ENCODE peak calls at places on chromosomes 13 and 19, in nine cellular contexts. N is testis, P is adrenal gland, V is Panc1, F is left lung, U is RWPE1, Q is foreskin fibroblast, T is ascending aorta, O is WTC11. L is an unnamed sample.

GRCh38 chr19:11265785-11266236 is 3.5 kb upstream of the DOCK6 start:
- DNase-seq in P (no peak), U (peak; percentile 90), F (peak; percentile 69), T (no peak), O (no peak), V (no peak), Q (peak; percentile 81), N (no peak), L (no peak)

GRCh38 chr19:31344403-31344802 is 4.8 kb downstream of the TSHZ3 start:
- DNase-seq in Q (no peak), N (no peak), T (no peak), V (no peak), U (no peak), F (no peak), P (no peak), O (no peak), L (no peak)

GRCh38 chr13:46101488-46102289 is 3.1 kb downstream of the CPB2 start:
- DNase-seq in Q (no peak), U (no peak), T (no peak), O (no peak), P (peak; percentile 32), N (no peak), F (no peak), V (no peak), L (no peak)

GRCh38 chr13:106156468-106156867 is 379.0 kb downstream of the EFNB2 start:
- DNase-seq in Q (peak; percentile 97), O (no peak), T (no peak), N (no peak), U (peak; percentile 86), F (no peak), P (no peak), V (no peak), L (no peak)

GRCh38 chr19:41706741-41707501 is 1.5 kb upstream of the CEACAM5 start:
- DNase-seq in O (peak; percentile 88), N (peak; percentile 48), V (peak; percentile 43), Q (peak; percentile 32), P (peak; percentile 21), U (peak; percentile 69), T (no peak), F (peak; percentile 64), L (peak; percentile 72)

GRCh38 chr13:58343081-58343480 is 711.5 kb downstream of the PCDH17 start:
- DNase-seq in T (no peak), U (no peak), Q (no peak), O (no peak), F (no peak), V (no peak), P (no peak), N (no peak), L (no peak)

GRCh38 chr13:60612593-60612992 is 215.6 kb downstream of the TDRD3 start:
- DNase-seq in T (no peak), U (no peak), N (no peak), V (no peak), P (no peak), O (no peak), Q (no peak), F (no peak), L (no peak)

GRCh38 chr13:42094641-42095040 is 46.2 kb downstream of the DGKH start:
- DNase-seq in P (no peak), Q (no peak), V (no peak), U (no peak), N (no peak), T (no peak), O (no peak), F (no peak), L (no peak)

GRCh38 chr13:110409581-110409992 is 102.5 kb downstream of the COL4A2 start:
- DNase-seq in O (no peak), N (no peak), P (peak; percentile 50), Q (peak; percentile 85), T (no peak), V (no peak), F (no peak), U (no peak), L (no peak)

GRCh38 chr19:43905897-43906296 is 29.2 kb downstream of the ZNF45 start:
- DNase-seq in T (no peak), N (no peak), U (no peak), P (no peak), F (no peak), Q (no peak), V (no peak), O (no peak), L (no peak)

GRCh38 chr13:59946924-59947323 is 216.8 kb downstream of the DIAPH3 start:
- DNase-seq in T (no peak), P (no peak), V (no peak), U (no peak), N (no peak), F (no peak), Q (peak; percentile 65), O (no peak), L (no peak)

GRCh38 chr13:36154567-36155231 is 23.5 kb upstream of the DCLK1 start:
- DNase-seq in F (no peak), Q (peak; percentile 48), P (no peak), N (peak; percentile 15), O (peak; percentile 62), U (no peak), T (no peak), V (no peak), L (no peak)

GRCh38 chr19:49666120-49666444 is 349 bp downstream of the BCL2L12 start:
- DNase-seq in O (peak; percentile 60), V (no peak), Q (no peak), U (peak; percentile 50), P (no peak), N (no peak), F (no peak), T (no peak), L (no peak)

GRCh38 chr19:42352216-42352892 is 26.9 kb downstream of the MEGF8 start:
- DNase-seq in F (no peak), U (no peak), T (no peak), N (no peak), Q (no peak), V (no peak), P (no peak), O (no peak), L (no peak)

GRCh38 chr19:4069331-4069959 is 2.7 kb upstream of the ZBTB7A start:
- DNase-seq in Q (no peak), T (no peak), P (no peak), V (no peak), U (no peak), F (no peak), N (no peak), O (no peak), L (peak; percentile 79)

GRCh38 chr19:14606627-14607026 is 23.7 kb downstream of the CLEC17A start:
- DNase-seq in U (no peak), P (no peak), T (no peak), F (no peak), O (no peak), Q (no peak), N (no peak), V (no peak), L (no peak)

GRCh38 chr19:14599548-14600147 is 16.8 kb downstream of the CLEC17A start:
- DNase-seq in F (no peak), Q (no peak), O (no peak), P (no peak), T (no peak), V (no peak), N (no peak), U (no peak), L (no peak)

DNA sequence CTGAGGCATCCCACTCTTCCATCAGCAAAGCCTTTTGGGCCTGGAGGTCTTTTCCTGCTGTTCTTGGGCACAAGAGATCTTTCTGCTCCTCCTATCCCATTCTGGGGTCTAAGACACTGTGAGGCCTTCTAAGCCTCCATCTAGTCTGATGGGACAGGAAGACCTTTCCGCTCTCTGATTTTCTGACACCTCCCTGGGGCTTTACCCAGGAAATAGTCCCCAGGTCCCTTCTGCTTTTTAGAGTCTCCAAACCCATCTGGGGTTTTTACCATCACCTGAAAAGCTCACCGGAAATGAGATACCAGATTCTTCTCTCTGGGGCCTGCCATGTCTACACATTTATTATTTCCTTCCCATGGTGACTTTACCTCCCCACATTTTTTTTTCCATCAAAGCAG is 21.1 kb downstream of the CLEC17A start:
- DNase-seq in V (no peak), F (no peak), U (no peak), P (no peak), O (no peak), Q (no peak), T (no peak), N (no peak), L (no peak)
- TF ChIP-seq CTCF in V (no peak), F (no peak), U (no peak), P (no peak), O (no peak), Q (no peak), T (no peak), N (no peak), L (no peak)

GRCh38 chr19:2246801-2247361 is 2.2 kb upstream of the AMH start:
- DNase-seq in N (peak; percentile 81), P (no peak), F (no peak), T (no peak), V (no peak), O (no peak), U (no peak), Q (peak; percentile 82), L (no peak)
- TF ChIP-seq CTCF in N (no peak), P (no peak), F (no peak), T (no peak), V (no peak), O (no peak), U (no peak), Q (no peak), L (no peak)

DNA sequence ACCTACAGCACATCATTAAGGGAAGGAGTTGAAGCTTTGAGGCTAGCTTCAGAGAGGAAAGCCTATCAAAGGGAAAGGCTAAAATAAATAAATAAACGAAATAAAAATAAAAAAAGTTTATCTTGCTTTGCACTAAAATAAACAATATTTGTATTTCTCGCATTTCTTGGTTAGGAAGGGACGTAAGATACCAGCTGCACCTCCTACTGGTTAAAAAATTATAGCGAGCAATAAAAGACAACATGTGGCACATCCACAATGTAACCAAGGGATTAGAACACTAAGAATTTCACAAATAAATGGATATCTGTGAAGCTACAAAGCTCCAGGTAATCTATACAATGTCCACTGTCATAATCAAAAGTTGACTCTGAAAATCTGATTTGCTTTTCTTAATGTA is 194.5 kb downstream of the DACH1 start:
- DNase-seq in Q (no peak), N (no peak), T (no peak), F (no peak), U (no peak), V (no peak), P (no peak), O (no peak), L (no peak)
- TF ChIP-seq CTCF in Q (no peak), N (no peak), T (no peak), F (no peak), U (no peak), V (no peak), P (no peak), O (no peak), L (no peak)

GRCh38 chr19:50877338-50877737 is 4.1 kb downstream of the KLK2 start:
- DNase-seq in V (no peak), N (no peak), T (no peak), P (no peak), Q (no peak), U (no peak), O (peak; percentile 24), F (no peak), L (no peak)
- TF ChIP-seq CTCF in V (no peak), N (no peak), T (no peak), P (no peak), Q (no peak), U (no peak), O (no peak), F (no peak), L (no peak)

DNA sequence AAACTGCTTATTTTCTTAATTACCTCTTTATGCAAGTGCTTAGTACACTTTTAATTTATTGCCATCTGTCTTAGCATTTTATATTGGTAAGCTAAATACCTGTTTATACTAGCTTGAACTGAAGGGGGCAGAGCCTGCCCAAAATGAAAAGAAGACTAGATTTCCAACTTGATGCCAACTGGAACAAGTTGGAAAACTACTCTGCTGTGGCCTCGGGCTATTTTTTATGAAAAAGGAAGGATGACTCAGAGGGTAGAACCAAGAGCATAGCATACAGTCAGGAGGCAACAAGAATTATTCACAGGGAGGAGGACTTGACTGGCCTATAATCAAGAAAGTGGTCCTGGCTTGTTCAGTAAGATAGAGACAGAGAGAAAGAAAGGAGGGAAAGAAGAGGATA is 150.3 kb downstream of the NDFIP2 start:
- DNase-seq in P (peak; percentile 29), T (no peak), N (no peak), O (no peak), U (peak; percentile 91), V (peak; percentile 51), Q (peak; percentile 95), F (no peak), L (no peak)
- TF ChIP-seq CTCF in P (peak; percentile 45), T (peak; percentile 17), N (no peak), O (no peak), U (peak; percentile 72), V (peak; percentile 32), Q (peak; percentile 19), F (no peak), L (no peak)

L was measured in CD14-positive monocyte.